ENCODE peak calls at places on chromosomes 3 and 15, in ten cellular contexts. N is ascending aorta, W is dorsolateral prefrontal cortex, D is HepG2, A is cardiac muscle cell, Z is sigmoid colon, S is heart right ventricle, I is prostate gland, G is brain microvascular endothelial cell, E is WERI-Rb-1. X is an unnamed sample.

GRCh38 chr3:58556001-58556400 is 19.0 kb upstream of the ACOX2 start:
- DNase-seq in N (no peak), W (no peak), D (no peak), A (no peak), Z (no peak), S (no peak), I (no peak), G (no peak), E (no peak), X (no peak)

GRCh38 chr15:83657549-83657948 is 3.6 kb downstream of the ADAMTSL3 start:
- DNase-seq in N (no peak), W (no peak), D (no peak), A (no peak), Z (no peak), S (peak; percentile 14), I (no peak), G (no peak), E (no peak), X (no peak)

GRCh38 chr15:45307230-45307924 is 55.3 kb downstream of the SLC28A2 start:
- DNase-seq in N (no peak), W (no peak), D (peak; percentile 53), A (peak; percentile 79), Z (no peak), S (peak; percentile 16), I (peak; percentile 8), G (peak; percentile 11), E (no peak), X (no peak)

GRCh38 chr15:66872394-66872793 is 170.4 kb downstream of the SMAD6 start:
- DNase-seq in N (no peak), W (no peak), D (no peak), A (peak; percentile 43), Z (no peak), S (no peak), I (no peak), G (no peak), E (no peak), X (no peak)

GRCh38 chr3:111812680-111813079 is 46.4 kb upstream of the PHLDB2 start:
- DNase-seq in N (no peak), W (no peak), D (no peak), A (peak; percentile 44), Z (no peak), S (no peak), I (no peak), G (no peak), E (no peak), X (no peak)

GRCh38 chr3:193869221-193870201 is 266.4 kb upstream of the HES1 start:
- DNase-seq in N (no peak), W (peak; percentile 36), D (no peak), A (peak; percentile 81), Z (peak; percentile 73), S (peak; percentile 40), I (no peak), G (peak; percentile 90), E (no peak), X (no peak)

GRCh38 chr15:32657198-32657886 is 15.8 kb downstream of the SCG5 start:
- DNase-seq in N (no peak), W (no peak), D (no peak), A (no peak), Z (no peak), S (no peak), I (peak; percentile 84), G (peak; percentile 22), E (no peak), X (no peak)

GRCh38 chr3:21543380-21544075 is 207.5 kb downstream of the ZNF385D start:
- DNase-seq in N (no peak), W (no peak), D (no peak), A (no peak), Z (no peak), S (no peak), I (no peak), G (no peak), E (no peak), X (no peak)

GRCh38 chr3:58568572-58569286 is 8.5 kb downstream of the FAM107A start:
- DNase-seq in N (no peak), W (peak; percentile 77), D (peak; percentile 35), A (peak; percentile 78), Z (peak; percentile 85), S (peak; percentile 74), I (peak; percentile 77), G (peak; percentile 79), E (peak; percentile 75), X (peak; percentile 35)

GRCh38 chr3:57145852-57146251 is 19.3 kb downstream of the IL17RD start:
- DNase-seq in N (no peak), W (no peak), D (no peak), A (no peak), Z (no peak), S (no peak), I (no peak), G (no peak), E (no peak), X (no peak)
- H3K27ac ChIP-seq in N (no peak overlapping the region), W (no peak overlapping the region), D (no peak overlapping the region), A (no peak overlapping the region), Z (no peak overlapping the region), S (no peak overlapping the region), I (no peak overlapping the region), G (no peak overlapping the region), E (no peak overlapping the region), X (no peak overlapping the region)

GRCh38 chr15:88740356-88740755 is 62.9 kb upstream of the ACAN start:
- DNase-seq in N (no peak), W (no peak), D (no peak), A (no peak), Z (no peak), S (no peak), I (no peak), G (no peak), E (no peak), X (no peak)

GRCh38 chr15:88735212-88735611 is 68.0 kb upstream of the ACAN start:
- DNase-seq in N (no peak), W (no peak), D (no peak), A (no peak), Z (no peak), S (no peak), I (no peak), G (no peak), E (no peak), X (no peak)

GRCh38 chr15:88738796-88739195 is 64.4 kb upstream of the ACAN start:
- DNase-seq in N (no peak), W (no peak), D (no peak), A (no peak), Z (no peak), S (no peak), I (no peak), G (peak; percentile 9), E (peak; percentile 30), X (no peak)

GRCh38 chr15:88739541-88739940 is 63.7 kb upstream of the ACAN start:
- DNase-seq in N (no peak), W (no peak), D (no peak), A (no peak), Z (no peak), S (no peak), I (no peak), G (no peak), E (no peak), X (no peak)

GRCh38 chr15:88736204-88736603 is 67.0 kb upstream of the ACAN start:
- DNase-seq in N (no peak), W (no peak), D (no peak), A (no peak), Z (no peak), S (no peak), I (no peak), G (no peak), E (no peak), X (no peak)
- H3K27me3 ChIP-seq in N (no peaks in the 10 kb centered on the region), W (peaks cover 4% of the 10 kb centered on the region), D (peaks cover 13% of the 10 kb centered on the region), A (no peaks in the 10 kb centered on the region), Z (peaks cover 3% of the 10 kb centered on the region), S (peaks cover 10% of the 10 kb centered on the region), I (no peaks in the 10 kb centered on the region), G (no peaks in the 10 kb centered on the region), E (no peaks in the 10 kb centered on the region), X (peaks cover 4% of the 10 kb centered on the region)

GRCh38 chr15:57554063-57554820 is 37.5 kb upstream of the MYZAP start:
- DNase-seq in N (no peak), W (no peak), D (no peak), A (peak; percentile 50), Z (no peak), S (no peak), I (no peak), G (no peak), E (peak; percentile 96), X (no peak)

GRCh38 chr15:57553526-57553925 is 38.2 kb upstream of the MYZAP start:
- DNase-seq in N (no peak), W (no peak), D (no peak), A (no peak), Z (no peak), S (no peak), I (no peak), G (no peak), E (peak; percentile 60), X (no peak)

GRCh38 chr15:57551717-57552677 is 39.7 kb upstream of the MYZAP start:
- DNase-seq in N (no peak), W (no peak), D (peak; percentile 52), A (peak; percentile 89), Z (no peak), S (peak; percentile 66), I (no peak), G (peak; percentile 70), E (no peak), X (no peak)

GRCh38 chr15:57554821-57555185 is 36.9 kb upstream of the MYZAP start:
- DNase-seq in N (no peak), W (no peak), D (no peak), A (no peak), Z (no peak), S (no peak), I (no peak), G (no peak), E (no peak), X (no peak)

GRCh38 chr15:57552678-57553334 is 38.9 kb upstream of the MYZAP start:
- DNase-seq in N (no peak), W (no peak), D (no peak), A (no peak), Z (no peak), S (no peak), I (no peak), G (no peak), E (no peak), X (no peak)
- H3K27ac ChIP-seq in N (no peak overlapping the region), W (no peak overlapping the region), D (no peak overlapping the region), A (peak overlapping the region; percentile 97), Z (no peak overlapping the region), S (peak overlapping the region; percentile 76), I (peak overlapping the region; percentile 7), G (no peak overlapping the region), E (peak overlapping the region; percentile 96), X (no peak overlapping the region)

GRCh38 chr15:37096878-37097568 is 3.3 kb downstream of the MEIS2 start:
- DNase-seq in N (no peak), W (no peak), D (no peak), A (peak; percentile 47), Z (no peak), S (no peak), I (no peak), G (no peak), E (peak; percentile 31), X (no peak)

GRCh38 chr15:37100109-37100873 is at the start of gene MEIS2:
- DNase-seq in N (peak; percentile 66), W (peak; percentile 88), D (peak; percentile 83), A (peak; percentile 98), Z (peak; percentile 98), S (peak; percentile 93), I (peak; percentile 91), G (peak; percentile 79), E (peak; percentile 97), X (peak; percentile 50)

GRCh38 chr15:37099321-37100108 is 834 bp downstream of the MEIS2 start:
- DNase-seq in N (no peak), W (no peak), D (peak; percentile 66), A (no peak), Z (peak; percentile 81), S (no peak), I (no peak), G (no peak), E (peak; percentile 36), X (no peak)

GRCh38 chr15:37095993-37096877 is 4.1 kb downstream of the MEIS2 start:
- DNase-seq in N (no peak), W (no peak), D (no peak), A (peak; percentile 68), Z (peak; percentile 81), S (no peak), I (no peak), G (no peak), E (peak; percentile 17), X (no peak)

GRCh38 chr15:37098468-37099320 is 1.7 kb downstream of the MEIS2 start:
- DNase-seq in N (no peak), W (no peak), D (no peak), A (no peak), Z (peak; percentile 76), S (no peak), I (no peak), G (no peak), E (peak; percentile 12), X (peak; percentile 14)
- H3K27me3 ChIP-seq in N (no peaks in the 10 kb centered on the region), W (peaks cover 35% of the 10 kb centered on the region), D (no peaks in the 10 kb centered on the region), A (no peaks in the 10 kb centered on the region), Z (no peaks in the 10 kb centered on the region), S (no peaks in the 10 kb centered on the region), I (no peaks in the 10 kb centered on the region), G (peaks cover 9% of the 10 kb centered on the region), E (no peaks in the 10 kb centered on the region), X (peaks cover 32% of the 10 kb centered on the region)

X was measured in CD4-positive, CD25-positive, alpha-beta regulatory T cell.